ENCODE peak calls at places on chromosomes 6 and 20, in five cellular contexts. K is neuronal stem cell, E is fibroblast of pulmonary artery, B is lower lobe of right lung, A is uterus. S is an unnamed sample.

GRCh38 chr6:140320799-140321099 is 946.3 kb upstream of the CITED2 start:
- DNase-seq in K (no peak), E (no peak), B (no peak), A (no peak), S (peak)

GRCh38 chr20:32411955-32412706 is 54.0 kb downstream of the ASXL1 start:
- DNase-seq in K (no peak), E (no peak), B (no peak), A (no peak), S (no peak)

GRCh38 chr20:9332783-9333482 is 181.5 kb upstream of the LAMP5 start:
- DNase-seq in K (no peak), E (no peak), B (no peak), A (no peak), S (no peak)

GRCh38 chr6:109767961-109768360 is 76.9 kb downstream of the FIG4 start:
- DNase-seq in K (no peak), E (peak), B (no peak), A (no peak), S (no peak)

GRCh38 chr6:143973097-143973979 is 34.7 kb downstream of the PLAGL1 start:
- DNase-seq in K (peak), E (no peak), B (no peak), A (no peak), S (no peak)

GRCh38 chr6:143368426-143368825 is 82.1 kb downstream of the ADAT2 start:
- DNase-seq in K (no peak), E (peak), B (no peak), A (no peak), S (no peak)

GRCh38 chr20:13147971-13148370 is 73.1 kb upstream of the ISM1 start:
- DNase-seq in K (no peak), E (no peak), B (no peak), A (no peak), S (no peak)

GRCh38 chr6:108127826-108128225 is 38.0 kb upstream of the NR2E1 start:
- DNase-seq in K (no peak), E (no peak), B (no peak), A (no peak), S (no peak)

GRCh38 chr6:56843476-56844349 is 111.2 kb upstream of the BEND6 start:
- DNase-seq in K (peak), E (peak), B (peak), A (peak), S (peak)

GRCh38 chr20:60152792-60153191 is 194.6 kb downstream of the CDH26 start:
- DNase-seq in K (no peak), E (no peak), B (no peak), A (no peak), S (no peak)

GRCh38 chr6:41801380-41801779 is 13.9 kb downstream of the TOMM6 start:
- DNase-seq in K (no peak), E (peak), B (no peak), A (no peak), S (no peak)

GRCh38 chr20:38962898-38963484 is 847 bp downstream of the DHX35 start:
- DNase-seq in K (no peak), E (no peak), B (no peak), A (no peak), S (no peak)

GRCh38 chr6:10510592-10511367 is 10.4 kb upstream of the GCNT2 start:
- DNase-seq in K (peak), E (peak), B (peak), A (no peak), S (peak)

GRCh38 chr20:7637184-7637583 is 303.1 kb downstream of the HAO1 start:
- DNase-seq in K (no peak), E (peak), B (no peak), A (no peak), S (no peak)

GRCh38 chr6:34560366-34561226 is 4.5 kb upstream of the SPDEF start:
- DNase-seq in K (no peak), E (peak), B (no peak), A (no peak), S (peak)

GRCh38 chr20:43658068-43658722 is 8.7 kb upstream of the MYBL2 start:
- DNase-seq in K (no peak), E (peak), B (no peak), A (no peak), S (no peak)

GRCh38 chr6:136487746-136488145 is 62.5 kb downstream of the MAP7 start:
- DNase-seq in K (no peak), E (no peak), B (no peak), A (no peak), S (no peak)

GRCh38 chr6:3500262-3501001 is 43.6 kb upstream of the SLC22A23 start:
- DNase-seq in K (no peak), E (no peak), B (no peak), A (no peak), S (no peak)

GRCh38 chr6:43947860-43948259 is 177.8 kb downstream of the VEGFA start:
- DNase-seq in K (no peak), E (no peak), B (no peak), A (no peak), S (no peak)

GRCh38 chr20:1427457-1428054 is 34.7 kb upstream of the FKBP1A start:
- DNase-seq in K (peak), E (peak), B (no peak), A (no peak), S (no peak)

GRCh38 chr6:158337332-158337731 is 25.1 kb downstream of the TULP4 start:
- DNase-seq in K (no peak), E (no peak), B (no peak), A (no peak), S (no peak)

GRCh38 chr6:158338311-158339112 is 26.2 kb downstream of the TULP4 start:
- DNase-seq in K (no peak), E (no peak), B (no peak), A (no peak), S (no peak)

GRCh38 chr6:158344534-158344933 is 32.3 kb downstream of the TULP4 start:
- DNase-seq in K (no peak), E (no peak), B (no peak), A (no peak), S (no peak)

GRCh38 chr6:158334534-158334933 is 22.3 kb downstream of the TULP4 start:
- DNase-seq in K (no peak), E (no peak), B (no peak), A (no peak), S (no peak)

DNA sequence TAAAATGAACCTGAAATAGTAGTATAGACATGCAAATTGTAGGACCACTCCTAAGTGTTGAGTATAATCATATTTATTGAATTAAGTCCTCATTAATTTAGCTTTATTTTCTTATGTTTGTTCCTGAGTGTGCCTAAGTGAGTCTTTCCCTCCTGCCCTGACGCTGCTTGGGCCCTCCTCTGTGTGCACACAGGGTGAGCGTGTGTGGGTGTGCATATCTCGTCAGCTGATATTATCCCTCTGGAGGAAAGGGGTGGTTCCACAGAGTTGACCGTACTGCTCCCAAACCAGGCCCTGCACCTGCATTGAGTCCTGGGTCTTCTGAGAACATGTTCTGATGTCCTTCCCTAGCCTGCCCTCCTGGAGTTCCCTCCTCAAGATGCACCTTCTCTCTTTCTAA is 28.0 kb downstream of the TULP4 start:
- DNase-seq in K (no peak), E (no peak), B (no peak), A (no peak), S (no peak)
- H3K4me3 ChIP-seq in K (no peak), E (no peak), B (no peak), A (no peak), S (no peak)

GRCh38 chr20:3248993-3249347 is 10.0 kb upstream of the SLC4A11 start:
- DNase-seq in K (no peak), E (no peak), B (no peak), A (no peak), S (peak)
- H3K4me3 ChIP-seq in K (no peak), E (peak), B (peak), A (no peak), S (peak)

DNA sequence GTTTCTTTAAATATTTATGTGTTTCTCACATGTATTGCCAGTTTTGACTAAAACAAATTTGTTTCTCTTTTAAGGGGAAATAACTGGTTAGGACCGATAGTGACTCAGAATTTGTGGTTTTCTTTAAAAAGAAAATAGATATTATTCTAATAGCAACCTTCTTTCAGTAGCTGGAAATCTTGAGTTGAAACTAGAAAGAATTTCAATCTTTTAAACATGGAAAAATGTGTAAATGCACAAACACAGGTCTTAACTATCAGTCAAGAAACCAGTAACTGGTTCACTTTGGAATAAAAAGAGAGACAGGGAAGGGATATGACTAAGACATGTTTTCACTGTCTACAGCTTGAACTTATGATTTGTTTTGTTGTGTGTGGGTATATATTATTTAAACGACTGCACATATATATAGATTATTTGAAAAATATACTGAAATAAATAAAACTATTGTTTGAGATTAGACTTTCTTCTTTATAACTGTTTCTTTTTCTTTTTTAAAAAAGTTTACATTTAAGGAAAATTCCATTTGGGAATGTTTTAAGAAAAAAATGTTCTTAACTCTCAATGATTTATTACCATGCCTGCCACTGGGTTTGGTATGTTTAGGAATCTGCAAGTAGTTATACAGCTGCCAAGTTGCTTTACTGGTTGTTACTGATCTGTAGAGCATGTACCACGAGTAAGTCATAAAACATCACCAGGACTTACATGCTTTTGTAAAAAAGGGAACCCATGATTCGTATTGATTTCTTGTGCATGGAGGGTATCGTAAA is 753.3 kb upstream of the MARCKS start:
- DNase-seq in K (no peak), E (peak), B (no peak), A (no peak), S (no peak)
- H3K4me3 ChIP-seq in K (no peak), E (no peak), B (no peak), A (no peak), S (no peak)

DNA sequence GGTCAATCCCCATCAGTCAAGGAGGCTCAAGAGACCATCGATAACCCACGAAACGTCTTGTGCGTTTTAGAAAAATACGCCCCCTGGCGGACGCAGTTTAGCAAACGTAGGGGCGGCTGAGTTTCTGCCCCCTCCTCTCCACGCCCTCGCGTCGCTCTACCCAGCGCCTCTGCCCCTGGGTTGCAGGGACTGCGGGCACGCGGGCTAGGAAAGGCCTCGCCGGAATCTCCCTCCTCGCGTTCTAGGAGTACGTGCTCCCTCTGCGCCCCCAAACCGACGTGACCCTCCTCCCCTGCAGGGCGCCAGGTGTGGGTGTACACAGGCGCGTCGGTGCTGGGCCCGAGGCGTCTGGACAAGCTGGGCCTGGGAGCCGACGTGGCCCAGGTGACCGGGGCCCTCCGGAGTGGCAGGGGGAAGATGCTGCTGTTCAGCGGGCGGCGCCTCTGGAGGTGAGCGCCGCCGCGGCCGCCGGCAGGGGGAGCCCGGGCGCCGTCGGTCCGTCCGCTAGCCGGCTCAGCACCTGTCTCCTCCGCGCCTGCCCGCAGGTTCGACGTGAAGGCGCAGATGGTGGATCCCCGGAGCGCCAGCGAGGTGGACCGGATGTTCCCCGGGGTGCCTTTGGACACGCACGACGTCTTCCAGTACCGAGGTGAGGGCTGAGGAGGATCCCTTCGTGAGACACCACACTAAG is 5.3 kb downstream of the MMP9 start:
- DNase-seq in K (peak), E (peak), B (peak), A (peak), S (peak)
- H3K4me3 ChIP-seq in K (no peak), E (no peak), B (peak), A (no peak), S (peak)